ENCODE peak calls at places on chromosomes 13 and 19, in ten cellular contexts. O is psoas muscle; J is endodermal cell; B is dorsolateral prefrontal cortex; V is AG08396; U is activated naive CD4-positive, alpha-beta T cell; S is GM23338; Q is MCF 10A; D is midbrain; Z is CD4-positive, CD25-positive, alpha-beta regulatory T cell. N is an unnamed sample.

GRCh38 chr13:40340368-40341085 is 325.9 kb downstream of the FOXO1 start:
- DNase-seq in O (no peak), J (no peak), B (no peak), V (no peak), U (no peak), S (no peak), Q (peak), D (no peak), Z (no peak), N (no peak)

GRCh38 chr19:9906475-9907087 is 29.7 kb downstream of the OLFM2 start:
- DNase-seq in O (no peak), J (no peak), B (no peak), V (no peak), U (no peak), S (no peak), Q (no peak), D (no peak), Z (no peak), N (no peak)

GRCh38 chr19:3723883-3724282 is 15.7 kb downstream of the TJP3 start:
- DNase-seq in O (no peak), J (no peak), B (no peak), V (no peak), U (no peak), S (peak), Q (no peak), D (no peak), Z (no peak), N (no peak)

GRCh38 chr19:1843646-1844394 is 4.5 kb downstream of the REXO1 start:
- DNase-seq in O (no peak), J (peak), B (no peak), V (no peak), U (no peak), S (peak), Q (no peak), D (no peak), Z (no peak), N (no peak)

GRCh38 chr19:19152668-19153384 is 14.5 kb upstream of the TMEM161A start:
- DNase-seq in O (no peak), J (no peak), B (no peak), V (no peak), U (no peak), S (no peak), Q (no peak), D (no peak), Z (no peak), N (no peak)

GRCh38 chr13:31790992-31791391 is 51.7 kb downstream of the RXFP2 start:
- DNase-seq in O (no peak), J (no peak), B (no peak), V (no peak), U (no peak), S (no peak), Q (no peak), D (no peak), Z (no peak), N (no peak)

GRCh38 chr19:27746691-27747380 is 1466.1 kb downstream of the UQCRFS1 start:
- DNase-seq in O (peak), J (peak), B (peak), V (peak), U (no peak), S (peak), Q (no peak), D (peak), Z (no peak), N (no peak)

GRCh38 chr13:112972867-112973576 is 4.0 kb downstream of the MCF2L start:
- DNase-seq in O (no peak), J (no peak), B (no peak), V (no peak), U (no peak), S (no peak), Q (peak), D (no peak), Z (no peak), N (no peak)

GRCh38 chr19:19460258-19460731 is 54.8 kb downstream of the GATAD2A start:
- DNase-seq in O (no peak), J (no peak), B (no peak), V (no peak), U (no peak), S (no peak), Q (no peak), D (no peak), Z (no peak), N (peak)

GRCh38 chr13:48567521-48568331 is 34.8 kb upstream of the RCBTB2 start:
- DNase-seq in O (no peak), J (no peak), B (no peak), V (no peak), U (no peak), S (no peak), Q (no peak), D (peak), Z (no peak), N (no peak)

GRCh38 chr13:73653688-73654087 is 480.5 kb downstream of the KLF12 start:
- DNase-seq in O (no peak), J (no peak), B (no peak), V (no peak), U (no peak), S (no peak), Q (no peak), D (no peak), Z (no peak), N (no peak)

GRCh38 chr13:48505597-48506091 is 27.2 kb downstream of the RCBTB2 start:
- DNase-seq in O (no peak), J (no peak), B (no peak), V (peak), U (no peak), S (no peak), Q (no peak), D (peak), Z (peak), N (no peak)

GRCh38 chr19:3836887-3837286 is 32.0 kb downstream of the ZFR2 start:
- DNase-seq in O (no peak), J (no peak), B (no peak), V (no peak), U (no peak), S (no peak), Q (no peak), D (no peak), Z (no peak), N (no peak)

GRCh38 chr13:35810286-35810685 is 320.9 kb downstream of the DCLK1 start:
- DNase-seq in O (no peak), J (no peak), B (no peak), V (no peak), U (no peak), S (no peak), Q (no peak), D (no peak), Z (no peak), N (no peak)

GRCh38 chr19:33440682-33441081 is 67.2 kb downstream of the CEBPG start:
- DNase-seq in O (no peak), J (no peak), B (peak), V (no peak), U (no peak), S (no peak), Q (no peak), D (no peak), Z (no peak), N (no peak)

GRCh38 chr13:21478881-21479808 is 20.0 kb upstream of the ZDHHC20 start:
- DNase-seq in O (no peak), J (no peak), B (no peak), V (peak), U (no peak), S (peak), Q (peak), D (peak), Z (peak), N (peak)

GRCh38 chr19:17873661-17874422 is 2.1 kb downstream of the SLC5A5 start:
- DNase-seq in O (no peak), J (peak), B (no peak), V (peak), U (peak), S (peak), Q (peak), D (no peak), Z (peak), N (peak)

GRCh38 chr19:30551271-30551670 is 179.1 kb downstream of the ZNF536 start:
- DNase-seq in O (no peak), J (peak), B (no peak), V (no peak), U (no peak), S (no peak), Q (no peak), D (no peak), Z (no peak), N (no peak)

GRCh38 chr19:10468133-10468532 is 35.0 kb downstream of the KEAP1 start:
- DNase-seq in O (no peak), J (no peak), B (no peak), V (peak), U (no peak), S (peak), Q (no peak), D (no peak), Z (no peak), N (no peak)

GRCh38 chr19:11380653-11381534 is 3.2 kb downstream of the EPOR start:
- DNase-seq in O (peak), J (peak), B (peak), V (peak), U (peak), S (peak), Q (peak), D (peak), Z (peak), N (peak)

GRCh38 chr19:18118420-18119242 is 21.1 kb downstream of the MAST3 start:
- DNase-seq in O (no peak), J (no peak), B (peak), V (no peak), U (no peak), S (no peak), Q (no peak), D (peak), Z (no peak), N (no peak)

GRCh38 chr13:80555796-80556195 is 214.9 kb upstream of the SPRY2 start:
- DNase-seq in O (no peak), J (no peak), B (no peak), V (no peak), U (no peak), S (no peak), Q (no peak), D (no peak), Z (no peak), N (no peak)

GRCh38 chr13:77781804-77782203 is 84.3 kb downstream of the SLAIN1 start:
- DNase-seq in O (no peak), J (no peak), B (no peak), V (no peak), U (no peak), S (no peak), Q (no peak), D (peak), Z (no peak), N (no peak)

GRCh38 chr13:60727140-60727539 is 330.1 kb downstream of the TDRD3 start:
- DNase-seq in O (no peak), J (no peak), B (no peak), V (no peak), U (no peak), S (no peak), Q (no peak), D (no peak), Z (no peak), N (no peak)

GRCh38 chr13:27704681-27705080 is 83.0 kb downstream of the POLR1D start:
- DNase-seq in O (no peak), J (no peak), B (no peak), V (no peak), U (no peak), S (no peak), Q (peak), D (no peak), Z (no peak), N (no peak)

GRCh38 chr13:51276684-51277083 is 54.5 kb downstream of the FAM124A start:
- DNase-seq in O (no peak), J (peak), B (no peak), V (no peak), U (no peak), S (no peak), Q (peak), D (no peak), Z (no peak), N (no peak)

GRCh38 chr13:52713894-52714293 is 25.7 kb downstream of the CNMD start:
- DNase-seq in O (no peak), J (no peak), B (no peak), V (no peak), U (no peak), S (no peak), Q (peak), D (peak), Z (no peak), N (no peak)

GRCh38 chr19:4009990-4010807 is 2.7 kb downstream of the PIAS4 start:
- DNase-seq in O (no peak), J (no peak), B (no peak), V (peak), U (no peak), S (no peak), Q (no peak), D (no peak), Z (no peak), N (no peak)

GRCh38 chr19:2365201-2365970 is 5.3 kb downstream of the TMPRSS9 start:
- DNase-seq in O (no peak), J (no peak), B (no peak), V (no peak), U (no peak), S (no peak), Q (no peak), D (no peak), Z (no peak), N (no peak)

GRCh38 chr19:42250666-42251531 is 4.0 kb downstream of the ERF start:
- DNase-seq in O (no peak), J (no peak), B (no peak), V (peak), U (no peak), S (no peak), Q (no peak), D (peak), Z (no peak), N (no peak)

GRCh38 chr19:13505761-13506549 is at the start of gene CACNA1A:
- DNase-seq in O (no peak), J (peak), B (no peak), V (peak), U (no peak), S (peak), Q (no peak), D (peak), Z (no peak), N (peak)

GRCh38 chr13:35789335-35790166 is 313.1 kb upstream of the MAB21L1 start:
- DNase-seq in O (no peak), J (no peak), B (no peak), V (peak), U (no peak), S (peak), Q (peak), D (peak), Z (no peak), N (no peak)

GRCh38 chr19:737591-738093 is 13.3 kb upstream of the MISP start:
- DNase-seq in O (peak), J (peak), B (peak), V (peak), U (peak), S (peak), Q (peak), D (no peak), Z (peak), N (peak)

GRCh38 chr19:16001481-16002312 is 52.9 kb downstream of the OR10H4 start:
- DNase-seq in O (no peak), J (no peak), B (no peak), V (peak), U (no peak), S (no peak), Q (peak), D (no peak), Z (peak), N (no peak)

GRCh38 chr13:72696590-72696989 is 30.8 kb downstream of the MZT1 start:
- DNase-seq in O (no peak), J (no peak), B (no peak), V (no peak), U (no peak), S (no peak), Q (peak), D (no peak), Z (no peak), N (no peak)

N was measured in naive thymus-derived CD4-positive, alpha-beta T cell.